ENCODE peak calls at places on chromosomes 5 and 9, in four cellular contexts. One of them, this sample, is unnamed.
A peak's percentile ranks its signal among the peaks of the same experiment; 100 is the strongest.

GRCh38 chr9:127776195-127776918 is 2.1 kb downstream of the SH2D3C start:
- DNase-seq in body of pancreas: peak; percentile 59
- DNase-seq in IMR-90: no peak
- DNase-seq in suprapubic skin: no peak
- DNase-seq in this sample: no peak

GRCh38 chr9:106172265-106172664 is 477.9 kb downstream of the TMEM38B start:
- DNase-seq in body of pancreas: no peak
- DNase-seq in suprapubic skin: no peak
- DNase-seq in IMR-90: no peak
- DNase-seq in this sample: no peak

GRCh38 chr5:144698454-144698853 is 527.8 kb downstream of the KCTD16 start:
- DNase-seq in suprapubic skin: no peak
- DNase-seq in body of pancreas: no peak
- DNase-seq in IMR-90: peak; percentile 24
- DNase-seq in this sample: no peak

GRCh38 chr5:39213437-39214207 is 5.7 kb downstream of the FYB1 start:
- DNase-seq in IMR-90: no peak
- DNase-seq in body of pancreas: no peak
- DNase-seq in suprapubic skin: no peak
- DNase-seq in this sample: no peak

GRCh38 chr9:126763130-126763764 is 41.6 kb upstream of the ZBTB43 start:
- DNase-seq in suprapubic skin: no peak
- DNase-seq in IMR-90: no peak
- DNase-seq in body of pancreas: no peak
- DNase-seq in this sample: no peak

GRCh38 chr9:134738869-134739659 is 97.5 kb downstream of the COL5A1 start:
- DNase-seq in suprapubic skin: peak; percentile 89
- DNase-seq in IMR-90: peak; percentile 49
- DNase-seq in body of pancreas: peak; percentile 57
- DNase-seq in this sample: peak; percentile 83

GRCh38 chr9:112119225-112120045 is 55.7 kb downstream of the SUSD1 start:
- DNase-seq in body of pancreas: peak; percentile 93
- DNase-seq in IMR-90: peak; percentile 45
- DNase-seq in suprapubic skin: no peak
- DNase-seq in this sample: no peak

GRCh38 chr9:90044710-90045151 is 439.9 kb downstream of the GADD45G start:
- DNase-seq in body of pancreas: no peak
- DNase-seq in IMR-90: no peak
- DNase-seq in suprapubic skin: peak; percentile 20
- DNase-seq in this sample: no peak

GRCh38 chr5:34959323-34959722 is 30.0 kb downstream of the DNAJC21 start:
- DNase-seq in body of pancreas: no peak
- DNase-seq in suprapubic skin: no peak
- DNase-seq in IMR-90: peak; percentile 86
- DNase-seq in this sample: no peak

GRCh38 chr9:36728651-36729520 is 156.2 kb downstream of the MELK start:
- DNase-seq in body of pancreas: peak; percentile 32
- DNase-seq in suprapubic skin: no peak
- DNase-seq in IMR-90: peak; percentile 78
- DNase-seq in this sample: peak; percentile 34

GRCh38 chr5:140108093-140109049 is 5.5 kb upstream of the PURA start:
- DNase-seq in IMR-90: no peak
- DNase-seq in body of pancreas: peak; percentile 21
- DNase-seq in suprapubic skin: peak; percentile 86
- DNase-seq in this sample: peak; percentile 39

GRCh38 chr9:70413427-70413797 is 1.0 kb downstream of the KLF9 start:
- DNase-seq in body of pancreas: no peak
- DNase-seq in suprapubic skin: no peak
- DNase-seq in IMR-90: no peak
- DNase-seq in this sample: no peak

GRCh38 chr5:172931001-172931536 is 28.2 kb upstream of the RPL26L1 start:
- DNase-seq in IMR-90: peak; percentile 97
- DNase-seq in suprapubic skin: no peak
- DNase-seq in body of pancreas: peak; percentile 20
- DNase-seq in this sample: no peak

GRCh38 chr9:136827794-136828473 is 14.3 kb upstream of the AJM1 start:
- DNase-seq in suprapubic skin: no peak
- DNase-seq in body of pancreas: no peak
- DNase-seq in IMR-90: no peak
- DNase-seq in this sample: no peak

GRCh38 chr9:91034521-91034920 is 232.9 kb downstream of the SYK start:
- DNase-seq in body of pancreas: no peak
- DNase-seq in IMR-90: no peak
- DNase-seq in suprapubic skin: no peak
- DNase-seq in this sample: no peak

GRCh38 chr5:177230660-177231059 is 72.9 kb downstream of the RAB24 start:
- DNase-seq in IMR-90: no peak
- DNase-seq in suprapubic skin: no peak
- DNase-seq in body of pancreas: no peak
- DNase-seq in this sample: no peak

GRCh38 chr9:21443849-21444625 is 3.8 kb downstream of the IFNA1 start:
- DNase-seq in body of pancreas: no peak
- DNase-seq in suprapubic skin: no peak
- DNase-seq in IMR-90: no peak
- DNase-seq in this sample: no peak

GRCh38 chr5:125409496-125410351 is 663.3 kb upstream of the ZNF608 start:
- DNase-seq in IMR-90: peak; percentile 7
- DNase-seq in suprapubic skin: no peak
- DNase-seq in body of pancreas: no peak
- DNase-seq in this sample: no peak

GRCh38 chr5:169914766-169915165 is 65.5 kb downstream of the INSYN2B start:
- DNase-seq in body of pancreas: peak; percentile 23
- DNase-seq in suprapubic skin: no peak
- DNase-seq in IMR-90: peak; percentile 75
- DNase-seq in this sample: peak; percentile 30

GRCh38 chr5:35095366-35095765 is 47.6 kb upstream of the AGXT2 start:
- DNase-seq in suprapubic skin: no peak
- DNase-seq in body of pancreas: peak; percentile 22
- DNase-seq in IMR-90: no peak
- DNase-seq in this sample: no peak

GRCh38 chr5:175797521-175798038 is 73.8 kb upstream of the CPLX2 start:
- DNase-seq in body of pancreas: peak; percentile 13
- DNase-seq in IMR-90: no peak
- DNase-seq in suprapubic skin: no peak
- DNase-seq in this sample: no peak

GRCh38 chr5:175363300-175363699 is 80.7 kb downstream of the DRD1 start:
- DNase-seq in IMR-90: no peak
- DNase-seq in body of pancreas: no peak
- DNase-seq in suprapubic skin: no peak
- DNase-seq in this sample: no peak

GRCh38 chr9:3824062-3824461 is 298.3 kb upstream of the RFX3 start:
- DNase-seq in body of pancreas: no peak
- DNase-seq in suprapubic skin: no peak
- DNase-seq in IMR-90: no peak
- DNase-seq in this sample: no peak

GRCh38 chr9:99513441-99514112 is 291.5 kb downstream of the SEC61B start:
- DNase-seq in IMR-90: no peak
- DNase-seq in body of pancreas: no peak
- DNase-seq in suprapubic skin: no peak
- DNase-seq in this sample: no peak

GRCh38 chr5:168118042-168118668 is 173.3 kb upstream of the WWC1 start:
- DNase-seq in body of pancreas: no peak
- DNase-seq in suprapubic skin: no peak
- DNase-seq in IMR-90: no peak
- DNase-seq in this sample: no peak

GRCh38 chr5:943201-943873 is 50.7 kb downstream of the TRIP13 start:
- DNase-seq in IMR-90: no peak
- DNase-seq in body of pancreas: no peak
- DNase-seq in suprapubic skin: peak; percentile 43
- DNase-seq in this sample: no peak

GRCh38 chr5:149732500-149733128 is 2.5 kb downstream of the PPARGC1B start:
- DNase-seq in IMR-90: no peak
- DNase-seq in suprapubic skin: no peak
- DNase-seq in body of pancreas: no peak
- DNase-seq in this sample: peak; percentile 47

GRCh38 chr9:127158995-127159801 is 36.8 kb upstream of the ANGPTL2 start:
- DNase-seq in IMR-90: peak; percentile 92
- DNase-seq in body of pancreas: peak; percentile 39
- DNase-seq in suprapubic skin: no peak
- DNase-seq in this sample: peak; percentile 79

GRCh38 chr9:109940536-109940935 is 160.5 kb downstream of the PALM2AKAP2 start:
- DNase-seq in body of pancreas: no peak
- DNase-seq in suprapubic skin: no peak
- DNase-seq in IMR-90: no peak
- DNase-seq in this sample: no peak

GRCh38 chr5:55176176-55176818 is 3.3 kb upstream of the CDC20B start:
- DNase-seq in suprapubic skin: no peak
- DNase-seq in IMR-90: no peak
- DNase-seq in body of pancreas: peak; percentile 64
- DNase-seq in this sample: no peak
- TF ChIP-seq POLR2A in suprapubic skin: no peak
- TF ChIP-seq POLR2A in IMR-90: no peak
- TF ChIP-seq POLR2A in body of pancreas: no peak
- TF ChIP-seq POLR2A in this sample: no peak

DNA sequence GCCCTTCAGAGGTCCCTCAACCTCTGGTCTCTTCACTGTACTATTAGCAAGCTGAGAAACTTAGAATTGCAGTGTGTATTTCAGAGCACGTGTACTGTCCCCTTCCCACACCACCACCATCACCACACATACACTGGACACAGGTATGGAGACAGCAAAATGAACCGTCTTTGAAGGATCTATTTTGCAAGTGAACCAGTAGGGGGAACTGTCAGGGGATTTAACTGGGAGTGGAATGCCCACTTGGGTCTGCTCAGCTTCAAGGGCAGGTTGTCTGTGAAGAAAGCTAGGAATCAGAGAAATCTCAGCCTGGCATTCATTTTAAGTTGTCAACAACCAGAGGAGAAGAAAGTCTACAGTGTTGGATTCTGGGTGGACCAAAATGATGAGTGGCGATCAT is 147.0 kb downstream of the DCP2 start:
- DNase-seq in suprapubic skin: no peak
- DNase-seq in body of pancreas: no peak
- DNase-seq in IMR-90: no peak
- DNase-seq in this sample: no peak
- TF ChIP-seq CTCF in suprapubic skin: no peak
- TF ChIP-seq CTCF in body of pancreas: no peak
- TF ChIP-seq CTCF in IMR-90: no peak
- TF ChIP-seq CTCF in this sample: no peak

DNA sequence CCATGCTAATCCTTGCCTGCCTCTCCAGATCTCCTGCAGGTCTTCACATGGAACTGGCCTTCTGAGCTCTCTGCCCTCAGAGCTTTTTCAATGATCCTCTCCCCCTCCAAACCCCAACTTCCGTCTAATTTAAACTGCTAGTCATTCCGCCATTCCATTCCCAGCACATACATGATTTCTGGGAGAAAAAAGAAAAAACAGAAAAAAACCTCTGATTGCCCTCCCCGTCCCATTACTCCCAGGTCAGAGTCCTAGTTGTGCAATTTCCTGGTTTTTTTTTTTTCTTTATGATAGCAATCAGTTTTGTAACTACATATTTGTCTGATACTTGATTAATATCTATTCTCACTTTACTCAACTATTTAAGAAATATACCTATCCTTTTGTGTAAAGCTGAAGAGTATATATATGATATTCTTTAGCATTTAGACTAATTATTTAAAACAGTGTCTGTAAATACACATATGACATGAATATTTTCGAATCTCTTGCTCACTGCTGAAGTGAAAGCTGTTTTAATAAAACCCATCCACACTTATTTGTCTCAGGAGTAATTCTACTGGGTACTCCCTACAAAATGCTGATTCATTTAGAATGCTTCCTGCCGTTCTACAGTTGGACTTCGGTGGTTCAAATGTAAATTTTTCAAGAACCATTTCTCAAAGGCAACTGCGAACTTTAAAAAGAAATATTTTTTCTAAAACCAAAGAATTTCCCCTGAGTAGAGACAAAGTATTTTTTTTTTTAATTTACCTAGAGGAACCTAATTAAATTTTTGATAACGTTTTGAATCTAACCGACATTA is 1.5 kb downstream of the HINT1 start:
- DNase-seq in body of pancreas: no peak
- DNase-seq in suprapubic skin: no peak
- DNase-seq in IMR-90: peak; percentile 45
- DNase-seq in this sample: no peak
- TF ChIP-seq POLR2A in body of pancreas: no peak
- TF ChIP-seq POLR2A in suprapubic skin: no peak
- TF ChIP-seq POLR2A in IMR-90: no peak
- TF ChIP-seq POLR2A in this sample: no peak

GRCh38 chr5:6408627-6409446 is 30.5 kb upstream of the MED10 start:
- DNase-seq in body of pancreas: no peak
- DNase-seq in suprapubic skin: no peak
- DNase-seq in IMR-90: peak; percentile 1
- DNase-seq in this sample: no peak
- TF ChIP-seq CTCF in body of pancreas: no peak
- TF ChIP-seq CTCF in suprapubic skin: no peak
- TF ChIP-seq CTCF in IMR-90: no peak
- TF ChIP-seq CTCF in this sample: no peak

GRCh38 chr9:133351908-133352634 is 4.1 kb downstream of the RPL7A start:
- DNase-seq in IMR-90: peak; percentile 60
- DNase-seq in suprapubic skin: no peak
- DNase-seq in body of pancreas: peak; percentile 46
- DNase-seq in this sample: no peak

GRCh38 chr9:133354766-133355165 is 1.5 kb downstream of the SURF1 start:
- DNase-seq in IMR-90: no peak
- DNase-seq in suprapubic skin: no peak
- DNase-seq in body of pancreas: no peak
- DNase-seq in this sample: no peak

GRCh38 chr9:133353548-133353947 is 2.7 kb downstream of the SURF1 start:
- DNase-seq in suprapubic skin: no peak
- DNase-seq in IMR-90: no peak
- DNase-seq in body of pancreas: no peak
- DNase-seq in this sample: no peak

GRCh38 chr9:133351526-133351907 is 3.5 kb downstream of the RPL7A start:
- DNase-seq in body of pancreas: no peak
- DNase-seq in suprapubic skin: no peak
- DNase-seq in IMR-90: no peak
- DNase-seq in this sample: no peak

GRCh38 chr9:133352635-133353340 is 3.5 kb downstream of the SURF1 start:
- DNase-seq in suprapubic skin: no peak
- DNase-seq in IMR-90: no peak
- DNase-seq in body of pancreas: no peak
- DNase-seq in this sample: no peak
- TF ChIP-seq POLR2A in suprapubic skin: no peak
- TF ChIP-seq POLR2A in IMR-90: no peak
- TF ChIP-seq POLR2A in body of pancreas: no peak
- TF ChIP-seq POLR2A in this sample: no peak

GRCh38 chr5:134784241-134784920 is 25.8 kb downstream of the DDX46 start:
- DNase-seq in IMR-90: peak; percentile 33
- DNase-seq in suprapubic skin: no peak
- DNase-seq in body of pancreas: no peak
- DNase-seq in this sample: no peak
- TF ChIP-seq CTCF in IMR-90: peak; percentile 39
- TF ChIP-seq CTCF in suprapubic skin: no peak
- TF ChIP-seq CTCF in body of pancreas: no peak
- TF ChIP-seq CTCF in this sample: no peak

GRCh38 chr9:5455181-5455580 is 4.8 kb downstream of the CD274 start:
- DNase-seq in suprapubic skin: no peak
- DNase-seq in body of pancreas: no peak
- DNase-seq in IMR-90: peak; percentile 83
- DNase-seq in this sample: no peak

GRCh38 chr9:5450360-5451051 is at the start of gene CD274:
- DNase-seq in body of pancreas: peak; percentile 96
- DNase-seq in suprapubic skin: peak; percentile 92
- DNase-seq in IMR-90: peak; percentile 93
- DNase-seq in this sample: peak; percentile 91

GRCh38 chr9:5453004-5453403 is 2.7 kb downstream of the CD274 start:
- DNase-seq in IMR-90: no peak
- DNase-seq in suprapubic skin: no peak
- DNase-seq in body of pancreas: no peak
- DNase-seq in this sample: no peak

GRCh38 chr9:5452286-5452609 is 1.9 kb downstream of the CD274 start:
- DNase-seq in suprapubic skin: no peak
- DNase-seq in body of pancreas: no peak
- DNase-seq in IMR-90: no peak
- DNase-seq in this sample: no peak

GRCh38 chr9:5453673-5454072 is 3.3 kb downstream of the CD274 start:
- DNase-seq in body of pancreas: no peak
- DNase-seq in IMR-90: no peak
- DNase-seq in suprapubic skin: no peak
- DNase-seq in this sample: no peak
- TF ChIP-seq POLR2A in body of pancreas: no peak
- TF ChIP-seq POLR2A in IMR-90: no peak
- TF ChIP-seq POLR2A in suprapubic skin: no peak
- TF ChIP-seq POLR2A in this sample: no peak